ENCODE peak calls at places on chromosome 11, in six cellular contexts. One of them, this sample, is unnamed.

GRCh38 chr11:86949995-86950993 is 4.9 kb downstream of the FZD4 start:
- DNase-seq in endothelial cell of umbilical vein: peak
- DNase-seq in K562: no peak
- DNase-seq in HepG2: no peak
- DNase-seq in A549: no peak
- DNase-seq in GM12878: no peak
- DNase-seq in this sample: no peak

GRCh38 chr11:115528217-115528616 is 24.0 kb upstream of the CADM1 start:
- DNase-seq in A549: no peak
- DNase-seq in GM12878: no peak
- DNase-seq in K562: no peak
- DNase-seq in HepG2: no peak
- DNase-seq in endothelial cell of umbilical vein: no peak
- DNase-seq in this sample: no peak

GRCh38 chr11:114848027-114848426 is 169.7 kb downstream of the NXPE2 start:
- DNase-seq in A549: no peak
- DNase-seq in endothelial cell of umbilical vein: no peak
- DNase-seq in K562: no peak
- DNase-seq in HepG2: no peak
- DNase-seq in GM12878: no peak
- DNase-seq in this sample: no peak

GRCh38 chr11:2385156-2386151 is 8.3 kb downstream of the CD81 start:
- DNase-seq in endothelial cell of umbilical vein: no peak
- DNase-seq in HepG2: no peak
- DNase-seq in K562: no peak
- DNase-seq in A549: no peak
- DNase-seq in GM12878: peak
- DNase-seq in this sample: no peak

GRCh38 chr11:77080643-77081210 is 14.0 kb downstream of the CAPN5 start:
- DNase-seq in A549: no peak
- DNase-seq in HepG2: no peak
- DNase-seq in GM12878: no peak
- DNase-seq in endothelial cell of umbilical vein: no peak
- DNase-seq in K562: no peak
- DNase-seq in this sample: no peak

GRCh38 chr11:47661245-47661644 is 18.9 kb upstream of the MTCH2 start:
- DNase-seq in HepG2: no peak
- DNase-seq in endothelial cell of umbilical vein: no peak
- DNase-seq in GM12878: no peak
- DNase-seq in A549: no peak
- DNase-seq in K562: no peak
- DNase-seq in this sample: no peak

GRCh38 chr11:70493891-70494290 is 95.6 kb downstream of the CTTN start:
- DNase-seq in HepG2: no peak
- DNase-seq in GM12878: no peak
- DNase-seq in K562: no peak
- DNase-seq in A549: no peak
- DNase-seq in endothelial cell of umbilical vein: no peak
- DNase-seq in this sample: no peak

GRCh38 chr11:29211205-29211604 is 805.6 kb downstream of the KCNA4 start:
- DNase-seq in GM12878: no peak
- DNase-seq in A549: no peak
- DNase-seq in K562: no peak
- DNase-seq in HepG2: no peak
- DNase-seq in endothelial cell of umbilical vein: no peak
- DNase-seq in this sample: no peak

GRCh38 chr11:59676205-59676604 is 7.4 kb upstream of the PATL1 start:
- DNase-seq in GM12878: no peak
- DNase-seq in HepG2: peak
- DNase-seq in endothelial cell of umbilical vein: peak
- DNase-seq in A549: no peak
- DNase-seq in K562: no peak
- DNase-seq in this sample: no peak

GRCh38 chr11:59679347-59679746 is 10.5 kb upstream of the PATL1 start:
- DNase-seq in K562: no peak
- DNase-seq in HepG2: no peak
- DNase-seq in endothelial cell of umbilical vein: no peak
- DNase-seq in GM12878: no peak
- DNase-seq in A549: no peak
- DNase-seq in this sample: no peak

GRCh38 chr11:59678813-59679165 is 10.0 kb upstream of the PATL1 start:
- DNase-seq in K562: no peak
- DNase-seq in GM12878: no peak
- DNase-seq in A549: no peak
- DNase-seq in HepG2: no peak
- DNase-seq in endothelial cell of umbilical vein: no peak
- DNase-seq in this sample: no peak

GRCh38 chr11:59678118-59678812 is 9.4 kb upstream of the PATL1 start:
- DNase-seq in GM12878: no peak
- DNase-seq in A549: no peak
- DNase-seq in K562: peak
- DNase-seq in HepG2: no peak
- DNase-seq in endothelial cell of umbilical vein: no peak
- DNase-seq in this sample: no peak

DNA sequence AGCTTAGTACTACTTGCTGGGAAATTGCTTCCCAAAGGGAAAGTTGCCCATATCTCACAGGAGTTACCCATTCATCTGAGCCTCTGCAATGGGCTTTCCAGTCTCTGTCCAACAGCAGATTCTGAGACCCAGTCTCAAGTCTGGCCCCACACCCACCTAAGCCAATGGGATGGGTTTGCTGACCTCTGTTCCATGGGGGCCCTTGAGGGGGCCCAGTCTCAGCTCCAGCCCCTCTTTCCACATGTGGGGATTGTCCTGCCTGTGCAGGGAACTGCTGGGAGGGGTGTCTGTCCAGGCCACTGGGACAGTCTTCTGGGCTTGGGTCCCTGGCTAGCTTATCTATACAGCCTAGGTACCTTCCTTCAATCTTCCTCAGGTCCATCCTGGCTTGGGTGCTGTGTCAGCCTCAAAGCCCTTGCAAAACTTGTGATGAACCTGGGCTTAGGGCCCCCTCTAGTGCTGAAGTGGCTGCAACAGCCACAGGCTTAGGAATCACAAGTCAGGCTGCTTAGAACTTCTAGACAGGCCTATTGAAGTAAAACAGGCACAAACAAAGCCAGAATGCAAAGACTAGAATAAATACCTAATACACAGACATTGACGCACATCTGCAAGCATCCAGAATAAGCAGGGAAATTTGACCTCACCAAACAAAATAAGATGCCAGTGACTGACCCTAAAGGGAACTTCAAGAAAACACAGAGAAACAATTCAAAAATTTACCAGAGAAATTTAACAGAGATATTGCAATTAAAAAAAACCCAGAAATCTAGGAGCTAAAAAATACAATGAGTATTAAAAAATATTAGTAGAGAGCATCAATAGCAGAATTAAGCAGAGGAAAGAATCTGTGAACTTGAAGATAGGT is 11.7 kb upstream of the PATL1 start:
- DNase-seq in A549: peak
- DNase-seq in endothelial cell of umbilical vein: peak
- DNase-seq in K562: peak
- DNase-seq in GM12878: peak
- DNase-seq in HepG2: peak
- DNase-seq in this sample: peak
- TF ChIP-seq CTCF in A549: peak
- TF ChIP-seq CTCF in endothelial cell of umbilical vein: peak
- TF ChIP-seq CTCF in K562: peak
- TF ChIP-seq CTCF in GM12878: peak
- TF ChIP-seq CTCF in HepG2: peak
- TF ChIP-seq CTCF in this sample: peak

GRCh38 chr11:34755671-34756070 is 134.8 kb downstream of the EHF start:
- DNase-seq in K562: no peak
- DNase-seq in GM12878: no peak
- DNase-seq in HepG2: no peak
- DNase-seq in endothelial cell of umbilical vein: no peak
- DNase-seq in A549: no peak
- DNase-seq in this sample: no peak
- TF ChIP-seq MYC in K562: no peak
- TF ChIP-seq MYC in GM12878: no peak
- TF ChIP-seq MYC in HepG2: no peak
- TF ChIP-seq MYC in endothelial cell of umbilical vein: no peak
- TF ChIP-seq MYC in A549: no peak
- TF ChIP-seq MYC in this sample: no peak

DNA sequence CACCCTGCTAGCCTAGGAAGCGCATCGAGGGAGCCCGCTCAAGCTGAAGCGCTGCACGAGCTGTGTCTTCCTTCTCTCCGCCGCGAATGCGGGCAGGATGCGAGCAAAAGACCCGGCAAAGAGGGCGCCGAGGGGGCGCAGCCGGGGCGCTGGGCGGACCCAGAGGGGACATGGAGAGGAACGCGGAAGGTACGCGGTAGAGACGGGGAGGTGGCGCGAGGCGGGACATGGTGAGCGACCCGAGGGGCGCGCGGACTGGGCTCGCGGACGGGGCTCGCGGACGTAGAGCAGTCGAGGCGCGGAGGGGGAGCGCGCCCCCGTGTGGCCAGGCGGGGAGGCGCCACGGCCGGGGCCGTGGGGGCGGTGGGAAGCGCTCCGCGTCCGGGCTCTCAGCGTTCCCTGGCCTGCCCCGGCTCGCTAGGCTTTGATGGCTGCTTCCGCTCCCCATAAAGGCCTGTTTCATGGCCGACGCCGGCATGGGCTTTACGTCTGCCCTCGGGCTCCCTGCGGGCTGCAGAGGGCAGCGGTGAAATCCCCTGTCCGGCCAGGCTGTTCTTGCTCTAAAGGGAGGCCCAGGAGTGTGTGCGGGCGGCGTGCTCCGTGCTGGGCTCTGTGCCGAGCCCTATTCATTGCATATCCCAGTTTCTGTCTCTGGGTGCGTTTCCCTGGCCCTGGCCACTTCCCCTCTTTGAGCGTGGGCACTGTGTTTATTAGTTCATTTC is 31.2 kb upstream of the TRIM29 start:
- DNase-seq in A549: peak
- DNase-seq in HepG2: peak
- DNase-seq in endothelial cell of umbilical vein: peak
- DNase-seq in K562: peak
- DNase-seq in GM12878: no peak
- DNase-seq in this sample: peak
- TF ChIP-seq CTCF in A549: peak
- TF ChIP-seq CTCF in HepG2: peak
- TF ChIP-seq CTCF in endothelial cell of umbilical vein: peak
- TF ChIP-seq CTCF in K562: peak
- TF ChIP-seq CTCF in GM12878: peak
- TF ChIP-seq CTCF in this sample: peak

GRCh38 chr11:111941963-111942362 is 4.8 kb downstream of the DIXDC1 start:
- DNase-seq in A549: no peak
- DNase-seq in K562: no peak
- DNase-seq in HepG2: no peak
- DNase-seq in endothelial cell of umbilical vein: no peak
- DNase-seq in GM12878: no peak
- DNase-seq in this sample: no peak
- TF ChIP-seq MYC in A549: no peak
- TF ChIP-seq MYC in K562: no peak
- TF ChIP-seq MYC in HepG2: no peak
- TF ChIP-seq MYC in endothelial cell of umbilical vein: no peak
- TF ChIP-seq MYC in GM12878: no peak
- TF ChIP-seq MYC in this sample: no peak

GRCh38 chr11:22730319-22730718 is 63.9 kb downstream of the GAS2 start:
- DNase-seq in K562: no peak
- DNase-seq in A549: peak
- DNase-seq in HepG2: peak
- DNase-seq in endothelial cell of umbilical vein: peak
- DNase-seq in GM12878: no peak
- DNase-seq in this sample: peak
- TF ChIP-seq CTCF in K562: no peak
- TF ChIP-seq CTCF in A549: no peak
- TF ChIP-seq CTCF in HepG2: peak
- TF ChIP-seq CTCF in endothelial cell of umbilical vein: no peak
- TF ChIP-seq CTCF in GM12878: peak
- TF ChIP-seq CTCF in this sample: no peak

DNA sequence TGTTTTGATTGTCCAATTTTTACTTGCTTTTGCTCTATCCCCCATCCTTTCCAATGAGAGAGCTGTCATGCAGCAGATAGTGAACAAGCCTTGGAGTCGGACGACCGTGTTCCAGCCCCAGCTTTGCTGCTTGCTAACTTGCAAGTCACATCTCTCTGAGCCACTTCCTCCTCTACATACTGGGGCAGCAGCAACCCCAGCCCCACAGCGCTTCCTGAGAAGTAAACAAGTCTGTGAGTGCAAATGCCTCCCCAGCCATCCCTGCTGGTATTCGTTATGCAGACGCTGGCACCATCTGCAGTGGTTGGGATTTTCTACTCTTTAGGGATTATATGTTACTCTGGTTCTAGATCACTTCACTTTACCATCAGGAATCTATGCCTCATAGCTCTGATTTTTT is 35.0 kb downstream of the TPBGL start:
- DNase-seq in K562: no peak
- DNase-seq in GM12878: no peak
- DNase-seq in A549: no peak
- DNase-seq in HepG2: no peak
- DNase-seq in endothelial cell of umbilical vein: peak
- DNase-seq in this sample: peak
- TF ChIP-seq MYC in K562: no peak
- TF ChIP-seq MYC in GM12878: no peak
- TF ChIP-seq MYC in A549: no peak
- TF ChIP-seq MYC in HepG2: no peak
- TF ChIP-seq MYC in endothelial cell of umbilical vein: no peak
- TF ChIP-seq MYC in this sample: no peak

GRCh38 chr11:83088965-83089364 is 17.3 kb upstream of the RAB30 start:
- DNase-seq in endothelial cell of umbilical vein: no peak
- DNase-seq in A549: peak
- DNase-seq in GM12878: no peak
- DNase-seq in K562: peak
- DNase-seq in HepG2: peak
- DNase-seq in this sample: peak
- TF ChIP-seq CTCF in endothelial cell of umbilical vein: no peak
- TF ChIP-seq CTCF in A549: peak
- TF ChIP-seq CTCF in GM12878: no peak
- TF ChIP-seq CTCF in K562: no peak
- TF ChIP-seq CTCF in HepG2: peak
- TF ChIP-seq CTCF in this sample: no peak

GRCh38 chr11:65558002-65558784 is at the start of gene LTBP3:
- DNase-seq in A549: peak
- DNase-seq in GM12878: no peak
- DNase-seq in K562: peak
- DNase-seq in HepG2: peak
- DNase-seq in endothelial cell of umbilical vein: peak
- DNase-seq in this sample: peak
- TF ChIP-seq MYC in A549: no peak
- TF ChIP-seq MYC in GM12878: no peak
- TF ChIP-seq MYC in K562: peak
- TF ChIP-seq MYC in HepG2: no peak
- TF ChIP-seq MYC in endothelial cell of umbilical vein: no peak
- TF ChIP-seq MYC in this sample: no peak

DNA sequence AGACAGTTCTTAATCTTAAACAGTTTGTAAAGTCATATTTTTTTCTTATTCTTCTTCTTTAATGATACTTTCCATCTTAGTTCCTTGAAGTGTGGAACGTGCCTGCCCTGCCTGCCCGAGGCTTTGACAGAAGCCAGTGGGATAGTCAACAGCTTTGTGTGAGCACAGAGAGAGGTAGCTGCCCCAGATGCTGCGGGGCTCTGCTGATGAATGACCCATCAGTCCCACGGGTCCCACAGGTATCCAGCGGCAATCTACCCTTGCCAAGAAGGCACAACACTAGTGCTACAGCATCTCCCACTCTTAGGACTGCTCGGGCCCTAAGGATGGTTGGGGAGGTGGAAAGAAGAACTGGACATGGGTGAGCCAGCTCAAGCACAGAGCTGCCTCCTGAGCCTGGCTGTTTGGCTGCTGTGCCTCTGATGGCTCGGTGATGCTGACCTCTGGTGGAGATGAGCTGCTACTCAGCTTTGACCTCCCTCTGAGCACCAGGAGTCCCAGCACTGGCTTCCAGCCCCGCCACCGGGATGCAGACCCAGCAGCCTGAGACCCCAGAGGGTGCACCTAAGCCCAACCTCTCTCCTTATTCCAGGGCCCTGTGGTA is 11.8 kb upstream of the APLNR start:
- DNase-seq in K562: peak
- DNase-seq in A549: peak
- DNase-seq in GM12878: no peak
- DNase-seq in endothelial cell of umbilical vein: peak
- DNase-seq in HepG2: peak
- DNase-seq in this sample: peak
- TF ChIP-seq CTCF in K562: peak
- TF ChIP-seq CTCF in A549: peak
- TF ChIP-seq CTCF in GM12878: peak
- TF ChIP-seq CTCF in endothelial cell of umbilical vein: peak
- TF ChIP-seq CTCF in HepG2: peak
- TF ChIP-seq CTCF in this sample: peak

This sample was measured in NB4.